ENCODE peak calls at places on chromosomes 7 and 10, in nine cellular contexts. R, N, Z, C, O, M, J, P and H are unnamed samples.

GRCh38 chr10:2303169-2303568 is 565.8 kb upstream of the ADARB2 start:
- DNase-seq in R (no peak), N (no peak), Z (no peak), C (no peak), O (no peak), M (no peak), J (no peak), P (no peak), H (no peak)

GRCh38 chr7:82244947-82245346 is 198.6 kb downstream of the CACNA2D1 start:
- DNase-seq in R (no peak), N (peak), Z (no peak), C (no peak), O (no peak), M (no peak), J (no peak), P (no peak), H (no peak)

GRCh38 chr7:30472771-30473392 is 5.7 kb downstream of the NOD1 start:
- DNase-seq in R (no peak), N (no peak), Z (peak), C (peak), O (no peak), M (no peak), J (no peak), P (no peak), H (no peak)

GRCh38 chr10:124356706-124357582 is 61.8 kb downstream of the OAT start:
- DNase-seq in R (no peak), N (no peak), Z (no peak), C (no peak), O (no peak), M (no peak), J (no peak), P (no peak), H (no peak)

GRCh38 chr10:115844592-115844991 is 428.4 kb downstream of the GFRA1 start:
- DNase-seq in R (no peak), N (peak), Z (peak), C (peak), O (no peak), M (no peak), J (no peak), P (no peak), H (no peak)

GRCh38 chr7:82319674-82320118 is 123.9 kb downstream of the CACNA2D1 start:
- DNase-seq in R (no peak), N (peak), Z (peak), C (peak), O (peak), M (no peak), J (peak), P (no peak), H (peak)

GRCh38 chr10:11036424-11037011 is 18.8 kb downstream of the CELF2 start:
- DNase-seq in R (no peak), N (peak), Z (peak), C (peak), O (no peak), M (no peak), J (peak), P (peak), H (no peak)

GRCh38 chr7:157827045-157827862 is 490.4 kb downstream of the DNAJB6 start:
- DNase-seq in R (no peak), N (no peak), Z (no peak), C (no peak), O (no peak), M (no peak), J (no peak), P (no peak), H (no peak)

GRCh38 chr7:84547326-84547725 is 352.7 kb upstream of the SEMA3A start:
- DNase-seq in R (no peak), N (no peak), Z (no peak), C (no peak), O (no peak), M (no peak), J (no peak), P (no peak), H (no peak)